ENCODE peak calls at places on chromosomes 6 and 20, in eight cellular contexts. One of them, this sample, is unnamed.

GRCh38 chr6:48998574-48998973 is 464.5 kb downstream of the MMUT start:
- DNase-seq in PC-9: no peak
- DNase-seq in A549: no peak
- DNase-seq in prostate gland: no peak
- DNase-seq in naive thymus-derived CD4-positive, alpha-beta T cell: no peak
- DNase-seq in WERI-Rb-1: no peak
- DNase-seq in cardiac muscle cell: no peak
- DNase-seq in CD8-positive, alpha-beta memory T cell: no peak
- DNase-seq in this sample: no peak

GRCh38 chr6:128697392-128697689 is 176.9 kb upstream of the PTPRK start:
- DNase-seq in PC-9: no peak
- DNase-seq in A549: no peak
- DNase-seq in prostate gland: no peak
- DNase-seq in naive thymus-derived CD4-positive, alpha-beta T cell: no peak
- DNase-seq in WERI-Rb-1: no peak
- DNase-seq in cardiac muscle cell: no peak
- DNase-seq in CD8-positive, alpha-beta memory T cell: no peak
- DNase-seq in this sample: no peak

GRCh38 chr6:10547809-10548208 is 26.7 kb downstream of the GCNT2 start:
- DNase-seq in PC-9: no peak
- DNase-seq in A549: no peak
- DNase-seq in prostate gland: no peak
- DNase-seq in naive thymus-derived CD4-positive, alpha-beta T cell: no peak
- DNase-seq in WERI-Rb-1: no peak
- DNase-seq in cardiac muscle cell: no peak
- DNase-seq in CD8-positive, alpha-beta memory T cell: no peak
- DNase-seq in this sample: no peak

GRCh38 chr20:19272976-19273654 is 60.7 kb downstream of the SLC24A3 start:
- DNase-seq in PC-9: no peak
- DNase-seq in A549: no peak
- DNase-seq in prostate gland: no peak
- DNase-seq in naive thymus-derived CD4-positive, alpha-beta T cell: no peak
- DNase-seq in WERI-Rb-1: no peak
- DNase-seq in cardiac muscle cell: no peak
- DNase-seq in CD8-positive, alpha-beta memory T cell: no peak
- DNase-seq in this sample: no peak

GRCh38 chr20:41750137-41750536 is 132.0 kb upstream of the CHD6 start:
- DNase-seq in PC-9: no peak
- DNase-seq in A549: no peak
- DNase-seq in prostate gland: no peak
- DNase-seq in naive thymus-derived CD4-positive, alpha-beta T cell: no peak
- DNase-seq in WERI-Rb-1: no peak
- DNase-seq in cardiac muscle cell: no peak
- DNase-seq in CD8-positive, alpha-beta memory T cell: no peak
- DNase-seq in this sample: no peak

GRCh38 chr6:37323568-37323967 is 30.2 kb upstream of the RNF8 start:
- DNase-seq in PC-9: no peak
- DNase-seq in A549: no peak
- DNase-seq in prostate gland: no peak
- DNase-seq in naive thymus-derived CD4-positive, alpha-beta T cell: no peak
- DNase-seq in WERI-Rb-1: peak; percentile 39
- DNase-seq in cardiac muscle cell: peak; percentile 37
- DNase-seq in CD8-positive, alpha-beta memory T cell: no peak
- DNase-seq in this sample: no peak

GRCh38 chr6:6843057-6843627 is 254.6 kb downstream of the LY86 start:
- DNase-seq in PC-9: peak; percentile 31
- DNase-seq in A549: peak; percentile 10
- DNase-seq in prostate gland: no peak
- DNase-seq in naive thymus-derived CD4-positive, alpha-beta T cell: no peak
- DNase-seq in WERI-Rb-1: no peak
- DNase-seq in cardiac muscle cell: peak; percentile 57
- DNase-seq in CD8-positive, alpha-beta memory T cell: no peak
- DNase-seq in this sample: no peak

GRCh38 chr6:155174576-155175174 is 89.1 kb upstream of the CLDN20 start:
- DNase-seq in PC-9: peak; percentile 60
- DNase-seq in A549: peak; percentile 76
- DNase-seq in prostate gland: peak; percentile 70
- DNase-seq in naive thymus-derived CD4-positive, alpha-beta T cell: peak; percentile 45
- DNase-seq in WERI-Rb-1: peak; percentile 73
- DNase-seq in cardiac muscle cell: peak; percentile 89
- DNase-seq in CD8-positive, alpha-beta memory T cell: peak; percentile 64
- DNase-seq in this sample: peak; percentile 17

GRCh38 chr6:5996701-5997419 is 9.9 kb downstream of the NRN1 start:
- DNase-seq in PC-9: no peak
- DNase-seq in A549: no peak
- DNase-seq in prostate gland: no peak
- DNase-seq in naive thymus-derived CD4-positive, alpha-beta T cell: no peak
- DNase-seq in WERI-Rb-1: peak; percentile 84
- DNase-seq in cardiac muscle cell: no peak
- DNase-seq in CD8-positive, alpha-beta memory T cell: no peak
- DNase-seq in this sample: no peak

GRCh38 chr6:169247419-169247818 is 6.2 kb downstream of the THBS2 start:
- DNase-seq in PC-9: no peak
- DNase-seq in A549: no peak
- DNase-seq in prostate gland: no peak
- DNase-seq in naive thymus-derived CD4-positive, alpha-beta T cell: no peak
- DNase-seq in WERI-Rb-1: no peak
- DNase-seq in cardiac muscle cell: no peak
- DNase-seq in CD8-positive, alpha-beta memory T cell: no peak
- DNase-seq in this sample: no peak

GRCh38 chr6:139135578-139136545 is 982 bp downstream of the HECA start:
- DNase-seq in PC-9: peak; percentile 9
- DNase-seq in A549: peak; percentile 7
- DNase-seq in prostate gland: peak; percentile 41
- DNase-seq in naive thymus-derived CD4-positive, alpha-beta T cell: peak; percentile 58
- DNase-seq in WERI-Rb-1: peak; percentile 29
- DNase-seq in cardiac muscle cell: peak; percentile 29
- DNase-seq in CD8-positive, alpha-beta memory T cell: peak; percentile 69
- DNase-seq in this sample: peak; percentile 39

GRCh38 chr6:506508-506907 is 115.0 kb downstream of the IRF4 start:
- DNase-seq in PC-9: no peak
- DNase-seq in A549: no peak
- DNase-seq in prostate gland: no peak
- DNase-seq in naive thymus-derived CD4-positive, alpha-beta T cell: no peak
- DNase-seq in WERI-Rb-1: no peak
- DNase-seq in cardiac muscle cell: no peak
- DNase-seq in CD8-positive, alpha-beta memory T cell: no peak
- DNase-seq in this sample: no peak

GRCh38 chr20:2242678-2243077 is 53.1 kb upstream of the TGM3 start:
- DNase-seq in PC-9: no peak
- DNase-seq in A549: no peak
- DNase-seq in prostate gland: no peak
- DNase-seq in naive thymus-derived CD4-positive, alpha-beta T cell: no peak
- DNase-seq in WERI-Rb-1: no peak
- DNase-seq in cardiac muscle cell: no peak
- DNase-seq in CD8-positive, alpha-beta memory T cell: no peak
- DNase-seq in this sample: no peak

GRCh38 chr6:3403244-3404154 is 53.4 kb downstream of the SLC22A23 start:
- DNase-seq in PC-9: peak; percentile 34
- DNase-seq in A549: peak; percentile 29
- DNase-seq in prostate gland: peak; percentile 42
- DNase-seq in naive thymus-derived CD4-positive, alpha-beta T cell: no peak
- DNase-seq in WERI-Rb-1: peak; percentile 74
- DNase-seq in cardiac muscle cell: no peak
- DNase-seq in CD8-positive, alpha-beta memory T cell: no peak
- DNase-seq in this sample: no peak

GRCh38 chr6:35737413-35738211 is 780 bp downstream of the ARMC12 start:
- DNase-seq in PC-9: no peak
- DNase-seq in A549: peak; percentile 65
- DNase-seq in prostate gland: peak; percentile 54
- DNase-seq in naive thymus-derived CD4-positive, alpha-beta T cell: peak; percentile 69
- DNase-seq in WERI-Rb-1: peak; percentile 48
- DNase-seq in cardiac muscle cell: peak; percentile 92
- DNase-seq in CD8-positive, alpha-beta memory T cell: peak; percentile 64
- DNase-seq in this sample: no peak

GRCh38 chr6:16148498-16148897 is 19.6 kb downstream of the MYLIP start:
- DNase-seq in PC-9: no peak
- DNase-seq in A549: no peak
- DNase-seq in prostate gland: no peak
- DNase-seq in naive thymus-derived CD4-positive, alpha-beta T cell: no peak
- DNase-seq in WERI-Rb-1: no peak
- DNase-seq in cardiac muscle cell: no peak
- DNase-seq in CD8-positive, alpha-beta memory T cell: no peak
- DNase-seq in this sample: no peak

GRCh38 chr6:154471609-154472362 is 38.7 kb downstream of the CNKSR3 start:
- DNase-seq in PC-9: no peak
- DNase-seq in A549: no peak
- DNase-seq in prostate gland: peak; percentile 66
- DNase-seq in naive thymus-derived CD4-positive, alpha-beta T cell: no peak
- DNase-seq in WERI-Rb-1: no peak
- DNase-seq in cardiac muscle cell: no peak
- DNase-seq in CD8-positive, alpha-beta memory T cell: no peak
- DNase-seq in this sample: no peak

GRCh38 chr6:6751615-6752014 is 163.1 kb downstream of the LY86 start:
- DNase-seq in PC-9: no peak
- DNase-seq in A549: no peak
- DNase-seq in prostate gland: peak; percentile 43
- DNase-seq in naive thymus-derived CD4-positive, alpha-beta T cell: peak; percentile 24
- DNase-seq in WERI-Rb-1: peak; percentile 22
- DNase-seq in cardiac muscle cell: no peak
- DNase-seq in CD8-positive, alpha-beta memory T cell: no peak
- DNase-seq in this sample: no peak

GRCh38 chr6:160388922-160389321 is 40.7 kb downstream of the SLC22A3 start:
- DNase-seq in PC-9: no peak
- DNase-seq in A549: no peak
- DNase-seq in prostate gland: no peak
- DNase-seq in naive thymus-derived CD4-positive, alpha-beta T cell: no peak
- DNase-seq in WERI-Rb-1: no peak
- DNase-seq in cardiac muscle cell: no peak
- DNase-seq in CD8-positive, alpha-beta memory T cell: no peak
- DNase-seq in this sample: no peak

GRCh38 chr6:89243331-89243629 is 26.1 kb upstream of the GABRR1 start:
- DNase-seq in PC-9: no peak
- DNase-seq in A549: no peak
- DNase-seq in prostate gland: no peak
- DNase-seq in naive thymus-derived CD4-positive, alpha-beta T cell: no peak
- DNase-seq in WERI-Rb-1: no peak
- DNase-seq in cardiac muscle cell: no peak
- DNase-seq in CD8-positive, alpha-beta memory T cell: no peak
- DNase-seq in this sample: no peak

GRCh38 chr20:37758332-37758731 is 64.5 kb downstream of the CTNNBL1 start:
- DNase-seq in PC-9: no peak
- DNase-seq in A549: peak; percentile 11
- DNase-seq in prostate gland: no peak
- DNase-seq in naive thymus-derived CD4-positive, alpha-beta T cell: no peak
- DNase-seq in WERI-Rb-1: peak; percentile 54
- DNase-seq in cardiac muscle cell: no peak
- DNase-seq in CD8-positive, alpha-beta memory T cell: no peak
- DNase-seq in this sample: no peak

GRCh38 chr6:167279766-167280440 is 11.2 kb upstream of the UNC93A start:
- DNase-seq in PC-9: no peak
- DNase-seq in A549: no peak
- DNase-seq in prostate gland: no peak
- DNase-seq in naive thymus-derived CD4-positive, alpha-beta T cell: no peak
- DNase-seq in WERI-Rb-1: peak; percentile 80
- DNase-seq in cardiac muscle cell: no peak
- DNase-seq in CD8-positive, alpha-beta memory T cell: no peak
- DNase-seq in this sample: no peak

GRCh38 chr6:166007349-166008263 is 160.0 kb downstream of the TBXT start:
- DNase-seq in PC-9: no peak
- DNase-seq in A549: no peak
- DNase-seq in prostate gland: no peak
- DNase-seq in naive thymus-derived CD4-positive, alpha-beta T cell: no peak
- DNase-seq in WERI-Rb-1: no peak
- DNase-seq in cardiac muscle cell: peak; percentile 88
- DNase-seq in CD8-positive, alpha-beta memory T cell: no peak
- DNase-seq in this sample: no peak

DNA sequence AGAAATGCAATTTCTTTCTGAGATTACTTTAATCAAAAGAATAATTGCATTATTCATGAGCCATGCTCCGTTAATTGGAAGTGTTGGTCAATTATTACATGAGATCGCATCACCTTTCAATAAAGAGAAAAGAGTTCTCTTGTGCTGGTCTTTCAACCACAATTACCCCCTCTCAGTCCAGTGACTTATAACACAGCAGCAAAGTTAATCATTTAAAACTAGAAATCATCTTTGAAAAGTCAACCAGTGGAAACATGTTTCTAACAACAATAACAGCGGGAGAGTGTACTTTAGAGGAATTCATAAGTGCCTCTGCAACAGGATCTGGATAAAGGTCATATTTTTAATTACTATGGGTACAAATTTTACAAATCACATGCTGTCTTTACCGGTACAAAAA is 384.4 kb upstream of the AGPAT4 start:
- DNase-seq in PC-9: no peak
- DNase-seq in A549: no peak
- DNase-seq in prostate gland: no peak
- DNase-seq in naive thymus-derived CD4-positive, alpha-beta T cell: no peak
- DNase-seq in WERI-Rb-1: no peak
- DNase-seq in cardiac muscle cell: no peak
- DNase-seq in CD8-positive, alpha-beta memory T cell: no peak
- DNase-seq in this sample: no peak
- H3K9me3 ChIP-seq in PC-9: no peaks in the 10 kb centered on the region
- H3K9me3 ChIP-seq in A549: no peaks in the 10 kb centered on the region
- H3K9me3 ChIP-seq in prostate gland: no peaks in the 10 kb centered on the region
- H3K9me3 ChIP-seq in naive thymus-derived CD4-positive, alpha-beta T cell: no peaks in the 10 kb centered on the region
- H3K9me3 ChIP-seq in WERI-Rb-1: no peaks in the 10 kb centered on the region
- H3K9me3 ChIP-seq in cardiac muscle cell: no peaks in the 10 kb centered on the region
- H3K9me3 ChIP-seq in CD8-positive, alpha-beta memory T cell: no peaks in the 10 kb centered on the region
- H3K9me3 ChIP-seq in this sample: no peaks in the 10 kb centered on the region

GRCh38 chr20:16553684-16554083 is 19.6 kb downstream of the KIF16B start:
- DNase-seq in PC-9: no peak
- DNase-seq in A549: no peak
- DNase-seq in prostate gland: no peak
- DNase-seq in naive thymus-derived CD4-positive, alpha-beta T cell: no peak
- DNase-seq in WERI-Rb-1: no peak
- DNase-seq in cardiac muscle cell: no peak
- DNase-seq in CD8-positive, alpha-beta memory T cell: no peak
- DNase-seq in this sample: no peak
- H3K9me3 ChIP-seq in PC-9: no peaks in the 10 kb centered on the region
- H3K9me3 ChIP-seq in A549: no peaks in the 10 kb centered on the region
- H3K9me3 ChIP-seq in prostate gland: no peaks in the 10 kb centered on the region
- H3K9me3 ChIP-seq in naive thymus-derived CD4-positive, alpha-beta T cell: no peaks in the 10 kb centered on the region
- H3K9me3 ChIP-seq in WERI-Rb-1: no peaks in the 10 kb centered on the region
- H3K9me3 ChIP-seq in cardiac muscle cell: no peaks in the 10 kb centered on the region
- H3K9me3 ChIP-seq in CD8-positive, alpha-beta memory T cell: no peaks in the 10 kb centered on the region
- H3K9me3 ChIP-seq in this sample: no peaks in the 10 kb centered on the region

DNA sequence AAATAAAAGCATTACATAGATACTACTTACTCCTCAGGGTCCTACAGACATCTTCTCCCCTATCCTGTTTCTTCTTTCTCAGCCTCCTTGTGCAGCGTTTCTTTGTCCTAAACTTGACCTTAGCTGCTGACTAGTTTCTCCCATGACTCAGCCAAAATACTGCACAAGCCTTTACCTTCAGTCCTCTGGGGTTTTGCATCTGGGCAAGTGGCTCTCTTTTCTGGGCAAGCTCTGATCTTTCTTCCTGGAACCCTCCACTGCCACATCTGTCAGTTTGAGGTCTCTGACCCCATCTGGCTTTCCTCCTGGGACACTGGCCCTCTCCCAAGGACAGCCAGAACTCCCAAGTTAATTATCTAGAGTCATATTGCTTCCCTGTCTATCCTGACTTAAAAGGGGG is 838.4 kb downstream of the DHX35 start:
- DNase-seq in PC-9: no peak
- DNase-seq in A549: no peak
- DNase-seq in prostate gland: no peak
- DNase-seq in naive thymus-derived CD4-positive, alpha-beta T cell: no peak
- DNase-seq in WERI-Rb-1: no peak
- DNase-seq in cardiac muscle cell: peak; percentile 76
- DNase-seq in CD8-positive, alpha-beta memory T cell: no peak
- DNase-seq in this sample: no peak
- H3K9me3 ChIP-seq in PC-9: no peaks in the 10 kb centered on the region
- H3K9me3 ChIP-seq in A549: no peaks in the 10 kb centered on the region
- H3K9me3 ChIP-seq in prostate gland: no peaks in the 10 kb centered on the region
- H3K9me3 ChIP-seq in naive thymus-derived CD4-positive, alpha-beta T cell: no peaks in the 10 kb centered on the region
- H3K9me3 ChIP-seq in WERI-Rb-1: no peaks in the 10 kb centered on the region
- H3K9me3 ChIP-seq in cardiac muscle cell: no peaks in the 10 kb centered on the region
- H3K9me3 ChIP-seq in CD8-positive, alpha-beta memory T cell: no peaks in the 10 kb centered on the region
- H3K9me3 ChIP-seq in this sample: no peaks in the 10 kb centered on the region

GRCh38 chr20:62104791-62105345 is 17.4 kb upstream of the LSM14B start:
- DNase-seq in PC-9: no peak
- DNase-seq in A549: no peak
- DNase-seq in prostate gland: peak; percentile 53
- DNase-seq in naive thymus-derived CD4-positive, alpha-beta T cell: no peak
- DNase-seq in WERI-Rb-1: no peak
- DNase-seq in cardiac muscle cell: peak; percentile 3
- DNase-seq in CD8-positive, alpha-beta memory T cell: no peak
- DNase-seq in this sample: no peak
- H3K9me3 ChIP-seq in PC-9: peaks cover 51% of the 10 kb centered on the region
- H3K9me3 ChIP-seq in A549: peaks cover 89% of the 10 kb centered on the region
- H3K9me3 ChIP-seq in prostate gland: no peaks in the 10 kb centered on the region
- H3K9me3 ChIP-seq in naive thymus-derived CD4-positive, alpha-beta T cell: peaks cover 6% of the 10 kb centered on the region
- H3K9me3 ChIP-seq in WERI-Rb-1: peaks cover 28% of the 10 kb centered on the region
- H3K9me3 ChIP-seq in cardiac muscle cell: no peaks in the 10 kb centered on the region
- H3K9me3 ChIP-seq in CD8-positive, alpha-beta memory T cell: peaks cover 35% of the 10 kb centered on the region
- H3K9me3 ChIP-seq in this sample: no peaks in the 10 kb centered on the region